ENCODE peak calls at places on chromosomes 16 and 17, in five cellular contexts. U, G, K, W and P are unnamed samples.

GRCh38 chr16:9703731-9704130 is 478.5 kb downstream of the GRIN2A start:
- DNase-seq in U (no peak), G (no peak), K (no peak), W (no peak), P (no peak)

GRCh38 chr16:30340621-30341020 is 14.5 kb downstream of the CD2BP2 start:
- DNase-seq in U (no peak), G (no peak), K (no peak), W (no peak), P (no peak)

GRCh38 chr16:4327782-4328579 is 12.1 kb downstream of the GLIS2 start:
- DNase-seq in U (peak), G (no peak), K (peak), W (peak), P (no peak)

GRCh38 chr16:67805718-67806427 is 487 bp downstream of the RANBP10 start:
- DNase-seq in U (no peak), G (no peak), K (no peak), W (peak), P (peak)

GRCh38 chr16:84543931-84544776 is 39.7 kb upstream of the MEAK7 start:
- DNase-seq in U (no peak), G (no peak), K (no peak), W (no peak), P (no peak)

GRCh38 chr16:81758376-81758775 is 20.7 kb upstream of the PLCG2 start:
- DNase-seq in U (no peak), G (no peak), K (no peak), W (no peak), P (no peak)

GRCh38 chr17:2210726-2211125 is 92.9 kb downstream of the SMG6 start:
- DNase-seq in U (no peak), G (no peak), K (no peak), W (no peak), P (no peak)

GRCh38 chr17:65561394-65562205 is at the start of gene AXIN2:
- DNase-seq in U (peak), G (peak), K (peak), W (peak), P (peak)

GRCh38 chr16:49443576-49443975 is 70.0 kb downstream of the C16orf78 start:
- DNase-seq in U (no peak), G (no peak), K (no peak), W (no peak), P (no peak)

GRCh38 chr16:86074651-86075487 is 175.9 kb downstream of the IRF8 start:
- DNase-seq in U (no peak), G (no peak), K (no peak), W (no peak), P (no peak)

GRCh38 chr16:50591800-50592771 is 43.9 kb downstream of the NKD1 start:
- DNase-seq in U (no peak), G (no peak), K (peak), W (no peak), P (no peak)

GRCh38 chr17:55286681-55287589 is 22.2 kb downstream of the HLF start:
- DNase-seq in U (no peak), G (peak), K (peak), W (no peak), P (no peak)

GRCh38 chr16:4461250-4462085 is 13.0 kb downstream of the NMRAL1 start:
- DNase-seq in U (no peak), G (no peak), K (no peak), W (no peak), P (no peak)

GRCh38 chr17:17056167-17056562 is 13.9 kb downstream of the MPRIP start:
- DNase-seq in U (no peak), G (no peak), K (peak), W (no peak), P (no peak)

GRCh38 chr17:43827596-43827995 is 5.3 kb downstream of the MPP3 start:
- DNase-seq in U (no peak), G (no peak), K (no peak), W (no peak), P (no peak)

GRCh38 chr16:87780385-87780989 is 14.7 kb upstream of the KLHDC4 start:
- DNase-seq in U (peak), G (no peak), K (peak), W (no peak), P (no peak)

GRCh38 chr17:1109606-1110523 is 69.9 kb downstream of the ABR start:
- DNase-seq in U (no peak), G (no peak), K (peak), W (no peak), P (peak)

GRCh38 chr17:18381158-18381952 is 3.8 kb downstream of the EVPLL start:
- DNase-seq in U (no peak), G (no peak), K (no peak), W (no peak), P (no peak)

GRCh38 chr16:31458073-31458834 is 1.0 kb upstream of the ARMC5 start:
- DNase-seq in U (peak), G (no peak), K (peak), W (peak), P (peak)

GRCh38 chr17:10061131-10061581 is 137.2 kb downstream of the GAS7 start:
- DNase-seq in U (no peak), G (no peak), K (no peak), W (no peak), P (no peak)

GRCh38 chr16:14354561-14355351 is 275.3 kb downstream of the PARN start:
- DNase-seq in U (no peak), G (no peak), K (no peak), W (no peak), P (no peak)

GRCh38 chr16:50244504-50245416 is 21.6 kb upstream of the ADCY7 start:
- DNase-seq in U (no peak), G (no peak), K (no peak), W (no peak), P (no peak)

GRCh38 chr17:48804936-48805411 is 12.1 kb downstream of the TTLL6 start:
- DNase-seq in U (peak), G (no peak), K (peak), W (peak), P (peak)

GRCh38 chr17:72466199-72466598 is 345.4 kb downstream of the SOX9 start:
- DNase-seq in U (no peak), G (peak), K (peak), W (no peak), P (peak)

GRCh38 chr16:77780378-77780837 is 8.0 kb upstream of the VAT1L start:
- DNase-seq in U (no peak), G (peak), K (no peak), W (no peak), P (peak)

GRCh38 chr16:56930516-56931252 is 1.3 kb upstream of the HERPUD1 start:
- DNase-seq in U (no peak), G (no peak), K (no peak), W (no peak), P (no peak)

GRCh38 chr17:81601525-81602120 is 35.3 kb downstream of the NPLOC4 start:
- DNase-seq in U (no peak), G (peak), K (peak), W (peak), P (peak)

GRCh38 chr17:74754832-74755231 is 6.4 kb downstream of the NHERF1 start:
- DNase-seq in U (no peak), G (no peak), K (no peak), W (no peak), P (no peak)

GRCh38 chr17:20955437-20956323 is 87.1 kb downstream of the USP22 start:
- DNase-seq in U (no peak), G (peak), K (no peak), W (no peak), P (no peak)

GRCh38 chr17:38333635-38334295 is 10.0 kb downstream of the GPR179 start:
- DNase-seq in U (peak), G (no peak), K (peak), W (no peak), P (peak)

GRCh38 chr17:50268040-50268439 is 6.2 kb upstream of the TMEM92 start:
- DNase-seq in U (no peak), G (no peak), K (no peak), W (no peak), P (no peak)

GRCh38 chr17:79986441-79987186 is 49.1 kb downstream of the TBC1D16 start:
- DNase-seq in U (no peak), G (no peak), K (no peak), W (no peak), P (no peak)

GRCh38 chr17:31225831-31226230 is 71.2 kb downstream of the OMG start:
- DNase-seq in U (no peak), G (no peak), K (no peak), W (no peak), P (no peak)

GRCh38 chr17:58238147-58238634 is at the start of gene LPO:
- DNase-seq in U (no peak), G (no peak), K (no peak), W (no peak), P (no peak)

GRCh38 chr16:67552476-67552875 is 9.8 kb upstream of the CTCF start:
- DNase-seq in U (no peak), G (no peak), K (no peak), W (no peak), P (no peak)

GRCh38 chr16:66197668-66198278 is 168.7 kb upstream of the CDH5 start:
- DNase-seq in U (no peak), G (no peak), K (no peak), W (no peak), P (no peak)